ENCODE peak calls at places on chromosome 17, in six cellular contexts. One of them, this sample, is unnamed.

GRCh38 chr17:68343976-68344375 is 52.7 kb downstream of the ARSG start:
- DNase-seq in HT-29: no peak
- DNase-seq in GM03348: no peak
- DNase-seq in EL: no peak
- DNase-seq in astrocyte of the spinal cord: no peak
- DNase-seq in trophoblast cell: no peak
- DNase-seq in this sample: no peak

GRCh38 chr17:64741924-64742670 is 80.0 kb upstream of the SMURF2 start:
- DNase-seq in EL: peak; percentile 93
- DNase-seq in HT-29: no peak
- DNase-seq in astrocyte of the spinal cord: peak; percentile 37
- DNase-seq in trophoblast cell: no peak
- DNase-seq in GM03348: peak; percentile 85
- DNase-seq in this sample: peak; percentile 81

GRCh38 chr17:59617141-59617757 is 2.4 kb upstream of the CLTC start:
- DNase-seq in astrocyte of the spinal cord: no peak
- DNase-seq in EL: no peak
- DNase-seq in GM03348: no peak
- DNase-seq in HT-29: peak; percentile 34
- DNase-seq in trophoblast cell: peak; percentile 76
- DNase-seq in this sample: no peak

GRCh38 chr17:78390241-78391050 is 12.0 kb downstream of the PGS1 start:
- DNase-seq in HT-29: no peak
- DNase-seq in astrocyte of the spinal cord: peak; percentile 94
- DNase-seq in GM03348: peak; percentile 90
- DNase-seq in trophoblast cell: peak; percentile 48
- DNase-seq in EL: peak; percentile 99
- DNase-seq in this sample: peak; percentile 100

GRCh38 chr17:78409191-78409621 is 30.8 kb downstream of the PGS1 start:
- DNase-seq in astrocyte of the spinal cord: no peak
- DNase-seq in HT-29: peak; percentile 89
- DNase-seq in EL: no peak
- DNase-seq in GM03348: no peak
- DNase-seq in trophoblast cell: no peak
- DNase-seq in this sample: no peak

GRCh38 chr17:2712300-2713043 is 908 bp upstream of the CLUH start:
- DNase-seq in GM03348: no peak
- DNase-seq in astrocyte of the spinal cord: no peak
- DNase-seq in trophoblast cell: no peak
- DNase-seq in HT-29: no peak
- DNase-seq in EL: no peak
- DNase-seq in this sample: no peak

GRCh38 chr17:8629371-8630226 is 926 bp downstream of the MYH10 start:
- DNase-seq in HT-29: no peak
- DNase-seq in astrocyte of the spinal cord: peak; percentile 18
- DNase-seq in GM03348: peak; percentile 68
- DNase-seq in trophoblast cell: peak; percentile 52
- DNase-seq in EL: peak; percentile 45
- DNase-seq in this sample: no peak

GRCh38 chr17:60542066-60542465 is 16.0 kb upstream of the APPBP2 start:
- DNase-seq in trophoblast cell: no peak
- DNase-seq in GM03348: no peak
- DNase-seq in astrocyte of the spinal cord: no peak
- DNase-seq in HT-29: no peak
- DNase-seq in EL: peak; percentile 26
- DNase-seq in this sample: peak; percentile 34

GRCh38 chr17:33154869-33155455 is 138.1 kb downstream of the ASIC2 start:
- DNase-seq in GM03348: no peak
- DNase-seq in EL: no peak
- DNase-seq in HT-29: no peak
- DNase-seq in trophoblast cell: no peak
- DNase-seq in astrocyte of the spinal cord: no peak
- DNase-seq in this sample: no peak

GRCh38 chr17:49523706-49524472 is 28.8 kb downstream of the NGFR start:
- DNase-seq in HT-29: peak; percentile 31
- DNase-seq in EL: no peak
- DNase-seq in GM03348: no peak
- DNase-seq in astrocyte of the spinal cord: no peak
- DNase-seq in trophoblast cell: no peak
- DNase-seq in this sample: no peak

GRCh38 chr17:46167826-46168569 is 25.2 kb downstream of the KANSL1 start:
- DNase-seq in trophoblast cell: peak; percentile 78
- DNase-seq in EL: peak; percentile 88
- DNase-seq in HT-29: no peak
- DNase-seq in astrocyte of the spinal cord: peak; percentile 72
- DNase-seq in GM03348: peak; percentile 44
- DNase-seq in this sample: peak; percentile 90

GRCh38 chr17:65674246-65675045 is 113.0 kb upstream of the AXIN2 start:
- DNase-seq in trophoblast cell: no peak
- DNase-seq in HT-29: no peak
- DNase-seq in GM03348: peak; percentile 24
- DNase-seq in astrocyte of the spinal cord: peak; percentile 56
- DNase-seq in EL: no peak
- DNase-seq in this sample: no peak

GRCh38 chr17:11935734-11936406 is 61.4 kb downstream of the ZNF18 start:
- DNase-seq in GM03348: peak; percentile 38
- DNase-seq in EL: peak; percentile 49
- DNase-seq in HT-29: peak; percentile 69
- DNase-seq in trophoblast cell: peak; percentile 64
- DNase-seq in astrocyte of the spinal cord: peak; percentile 46
- DNase-seq in this sample: peak; percentile 33

GRCh38 chr17:49878931-49879330 is 31.1 kb upstream of the TAC4 start:
- DNase-seq in astrocyte of the spinal cord: no peak
- DNase-seq in HT-29: no peak
- DNase-seq in EL: no peak
- DNase-seq in trophoblast cell: no peak
- DNase-seq in GM03348: no peak
- DNase-seq in this sample: no peak

GRCh38 chr17:73533127-73533526 is 111.1 kb downstream of the SDK2 start:
- DNase-seq in trophoblast cell: no peak
- DNase-seq in EL: no peak
- DNase-seq in astrocyte of the spinal cord: no peak
- DNase-seq in GM03348: no peak
- DNase-seq in HT-29: no peak
- DNase-seq in this sample: no peak

GRCh38 chr17:43661699-43662431 is at the start of gene MEOX1:
- DNase-seq in HT-29: no peak
- DNase-seq in GM03348: peak; percentile 67
- DNase-seq in EL: peak; percentile 79
- DNase-seq in trophoblast cell: no peak
- DNase-seq in astrocyte of the spinal cord: peak; percentile 68
- DNase-seq in this sample: peak; percentile 82

This sample was measured in IMR-90.